ENCODE peak calls at places on chromosomes 11 and 22, in six cellular contexts. One of them, this sample, is unnamed.

GRCh38 chr11:68044145-68044813 is 5.5 kb downstream of the TCIRG1 start:
- DNase-seq in HepG2: no peak
- DNase-seq in A549: no peak
- DNase-seq in HEK293T: no peak
- DNase-seq in GM12878: no peak
- DNase-seq in K562: no peak
- DNase-seq in this sample: no peak

GRCh38 chr11:2263012-2263565 is 7.3 kb downstream of the ASCL2 start:
- DNase-seq in HepG2: no peak
- DNase-seq in A549: no peak
- DNase-seq in HEK293T: no peak
- DNase-seq in GM12878: no peak
- DNase-seq in K562: no peak
- DNase-seq in this sample: no peak

GRCh38 chr22:50473088-50473487 is 1.7 kb downstream of the SBF1 start:
- DNase-seq in HepG2: peak
- DNase-seq in A549: peak
- DNase-seq in HEK293T: peak
- DNase-seq in GM12878: no peak
- DNase-seq in K562: no peak
- DNase-seq in this sample: no peak

GRCh38 chr11:2305862-2306823 is 4.3 kb downstream of the TSPAN32 start:
- DNase-seq in HepG2: no peak
- DNase-seq in A549: no peak
- DNase-seq in HEK293T: no peak
- DNase-seq in GM12878: no peak
- DNase-seq in K562: no peak
- DNase-seq in this sample: peak

GRCh38 chr22:44181033-44181911 is 547 bp downstream of the PARVG start:
- DNase-seq in HepG2: no peak
- DNase-seq in A549: no peak
- DNase-seq in HEK293T: no peak
- DNase-seq in GM12878: no peak
- DNase-seq in K562: no peak
- DNase-seq in this sample: no peak

GRCh38 chr11:45282070-45282469 is 4.1 kb downstream of the SYT13 start:
- DNase-seq in HepG2: no peak
- DNase-seq in A549: no peak
- DNase-seq in HEK293T: no peak
- DNase-seq in GM12878: no peak
- DNase-seq in K562: no peak
- DNase-seq in this sample: no peak

GRCh38 chr11:102422817-102423725 is 29.5 kb downstream of the TMEM123 start:
- DNase-seq in HepG2: no peak
- DNase-seq in A549: no peak
- DNase-seq in HEK293T: no peak
- DNase-seq in GM12878: no peak
- DNase-seq in K562: no peak
- DNase-seq in this sample: no peak

GRCh38 chr11:8233691-8234424 is 29.8 kb downstream of the LMO1 start:
- DNase-seq in HepG2: no peak
- DNase-seq in A549: peak
- DNase-seq in HEK293T: no peak
- DNase-seq in GM12878: no peak
- DNase-seq in K562: no peak
- DNase-seq in this sample: peak

GRCh38 chr11:119730789-119731386 is 1.9 kb upstream of the NECTIN1 start:
- DNase-seq in HepG2: no peak
- DNase-seq in A549: no peak
- DNase-seq in HEK293T: no peak
- DNase-seq in GM12878: no peak
- DNase-seq in K562: no peak
- DNase-seq in this sample: no peak

GRCh38 chr11:76025068-76025467 is 181.2 kb downstream of the WNT11 start:
- DNase-seq in HepG2: no peak
- DNase-seq in A549: no peak
- DNase-seq in HEK293T: no peak
- DNase-seq in GM12878: no peak
- DNase-seq in K562: no peak
- DNase-seq in this sample: peak

GRCh38 chr11:57071829-57072228 is 83.1 kb downstream of the OR5AK2 start:
- DNase-seq in HepG2: no peak
- DNase-seq in A549: no peak
- DNase-seq in HEK293T: no peak
- DNase-seq in GM12878: no peak
- DNase-seq in K562: no peak
- DNase-seq in this sample: peak

GRCh38 chr22:32333769-32334639 is 23.7 kb upstream of the RFPL3 start:
- DNase-seq in HepG2: no peak
- DNase-seq in A549: no peak
- DNase-seq in HEK293T: no peak
- DNase-seq in GM12878: no peak
- DNase-seq in K562: no peak
- DNase-seq in this sample: no peak

GRCh38 chr22:39283312-39284141 is 35.9 kb downstream of the RPL3 start:
- DNase-seq in HepG2: peak
- DNase-seq in A549: no peak
- DNase-seq in HEK293T: no peak
- DNase-seq in GM12878: no peak
- DNase-seq in K562: peak
- DNase-seq in this sample: peak

GRCh38 chr22:38180841-38181452 is 683 bp downstream of the PLA2G6 start:
- DNase-seq in HepG2: no peak
- DNase-seq in A549: no peak
- DNase-seq in HEK293T: no peak
- DNase-seq in GM12878: no peak
- DNase-seq in K562: peak
- DNase-seq in this sample: no peak

GRCh38 chr11:27347361-27347760 is 15.7 kb downstream of the CCDC34 start:
- DNase-seq in HepG2: no peak
- DNase-seq in A549: no peak
- DNase-seq in HEK293T: no peak
- DNase-seq in GM12878: no peak
- DNase-seq in K562: no peak
- DNase-seq in this sample: no peak

GRCh38 chr22:39185601-39186012 is 33.1 kb upstream of the CBX7 start:
- DNase-seq in HepG2: peak
- DNase-seq in A549: no peak
- DNase-seq in HEK293T: no peak
- DNase-seq in GM12878: no peak
- DNase-seq in K562: peak
- DNase-seq in this sample: peak

GRCh38 chr11:2794419-2794795 is 91.2 kb downstream of the CDKN1C start:
- DNase-seq in HepG2: no peak
- DNase-seq in A549: no peak
- DNase-seq in HEK293T: no peak
- DNase-seq in GM12878: no peak
- DNase-seq in K562: no peak
- DNase-seq in this sample: no peak

GRCh38 chr11:70536051-70536877 is 137.9 kb downstream of the CTTN start:
- DNase-seq in HepG2: no peak
- DNase-seq in A549: no peak
- DNase-seq in HEK293T: no peak
- DNase-seq in GM12878: no peak
- DNase-seq in K562: no peak
- DNase-seq in this sample: no peak

GRCh38 chr11:96267490-96268010 is 75.4 kb downstream of the MAML2 start:
- DNase-seq in HepG2: no peak
- DNase-seq in A549: no peak
- DNase-seq in HEK293T: no peak
- DNase-seq in GM12878: peak
- DNase-seq in K562: no peak
- DNase-seq in this sample: peak

GRCh38 chr22:48708558-48709245 is 1119.0 kb downstream of the BRD1 start:
- DNase-seq in HepG2: no peak
- DNase-seq in A549: no peak
- DNase-seq in HEK293T: no peak
- DNase-seq in GM12878: no peak
- DNase-seq in K562: no peak
- DNase-seq in this sample: no peak
- TF ChIP-seq BHLHE40 in HepG2: no peak
- TF ChIP-seq BHLHE40 in A549: no peak
- TF ChIP-seq BHLHE40 in HEK293T: no peak
- TF ChIP-seq BHLHE40 in GM12878: no peak
- TF ChIP-seq BHLHE40 in K562: no peak
- TF ChIP-seq BHLHE40 in this sample: no peak

DNA sequence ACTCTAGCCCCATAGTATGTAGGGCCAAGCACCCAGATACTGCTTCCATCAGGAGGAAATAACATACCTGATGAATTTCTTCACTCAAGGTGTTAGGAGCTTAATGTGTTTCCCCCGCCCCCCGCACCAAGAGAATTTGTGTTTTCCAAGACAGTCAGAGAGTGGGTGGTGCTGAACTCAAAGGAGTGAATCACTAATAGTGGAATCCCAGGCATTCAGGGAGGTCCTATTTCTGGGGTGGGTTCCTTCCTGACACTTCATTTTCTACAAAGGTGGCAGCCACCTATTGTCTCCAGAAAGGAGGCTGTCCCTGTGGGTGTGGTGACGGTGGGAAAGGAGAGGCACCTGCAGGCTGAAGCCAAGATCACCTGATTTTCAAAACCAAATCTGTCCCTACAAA is 50.8 kb upstream of the ELF5 start:
- DNase-seq in HepG2: no peak
- DNase-seq in A549: no peak
- DNase-seq in HEK293T: no peak
- DNase-seq in GM12878: no peak
- DNase-seq in K562: no peak
- DNase-seq in this sample: peak
- TF ChIP-seq BHLHE40 in HepG2: no peak
- TF ChIP-seq BHLHE40 in A549: no peak
- TF ChIP-seq BHLHE40 in HEK293T: no peak
- TF ChIP-seq BHLHE40 in GM12878: no peak
- TF ChIP-seq BHLHE40 in K562: no peak
- TF ChIP-seq BHLHE40 in this sample: no peak

DNA sequence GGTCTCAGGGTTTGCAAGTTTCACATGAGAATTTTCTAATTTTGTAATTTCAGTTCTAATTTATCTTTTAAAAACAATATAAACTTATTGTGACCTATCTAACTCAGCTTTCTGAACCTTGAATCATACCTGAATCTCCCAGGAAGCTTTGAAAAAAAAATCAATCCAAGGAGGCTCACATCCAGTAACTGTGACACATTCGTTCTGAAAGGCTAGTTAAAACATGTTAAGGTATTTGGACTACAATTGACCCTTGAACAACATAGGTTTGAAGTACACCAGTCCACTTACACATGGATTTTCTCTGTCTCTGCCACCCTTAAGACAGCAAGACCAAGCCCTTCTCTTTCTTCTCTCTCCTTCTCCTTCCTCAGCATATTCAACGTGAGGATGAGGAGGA is 40.0 kb downstream of the DDI1 start:
- DNase-seq in HepG2: no peak
- DNase-seq in A549: no peak
- DNase-seq in HEK293T: no peak
- DNase-seq in GM12878: no peak
- DNase-seq in K562: no peak
- DNase-seq in this sample: no peak
- TF ChIP-seq BHLHE40 in HepG2: no peak
- TF ChIP-seq BHLHE40 in A549: no peak
- TF ChIP-seq BHLHE40 in HEK293T: no peak
- TF ChIP-seq BHLHE40 in GM12878: no peak
- TF ChIP-seq BHLHE40 in K562: no peak
- TF ChIP-seq BHLHE40 in this sample: no peak

GRCh38 chr11:122045181-122045586 is 70.8 kb downstream of the BLID start:
- DNase-seq in HepG2: no peak
- DNase-seq in A549: no peak
- DNase-seq in HEK293T: no peak
- DNase-seq in GM12878: no peak
- DNase-seq in K562: no peak
- DNase-seq in this sample: peak
- TF ChIP-seq BHLHE40 in HepG2: no peak
- TF ChIP-seq BHLHE40 in A549: no peak
- TF ChIP-seq BHLHE40 in HEK293T: no peak
- TF ChIP-seq BHLHE40 in GM12878: no peak
- TF ChIP-seq BHLHE40 in K562: no peak
- TF ChIP-seq BHLHE40 in this sample: no peak

GRCh38 chr11:94450061-94450460 is 43.6 kb downstream of the MRE11 start:
- DNase-seq in HepG2: no peak
- DNase-seq in A549: no peak
- DNase-seq in HEK293T: no peak
- DNase-seq in GM12878: no peak
- DNase-seq in K562: no peak
- DNase-seq in this sample: peak
- TF ChIP-seq BHLHE40 in HepG2: no peak
- TF ChIP-seq BHLHE40 in A549: no peak
- TF ChIP-seq BHLHE40 in HEK293T: no peak
- TF ChIP-seq BHLHE40 in GM12878: no peak
- TF ChIP-seq BHLHE40 in K562: no peak
- TF ChIP-seq BHLHE40 in this sample: no peak

DNA sequence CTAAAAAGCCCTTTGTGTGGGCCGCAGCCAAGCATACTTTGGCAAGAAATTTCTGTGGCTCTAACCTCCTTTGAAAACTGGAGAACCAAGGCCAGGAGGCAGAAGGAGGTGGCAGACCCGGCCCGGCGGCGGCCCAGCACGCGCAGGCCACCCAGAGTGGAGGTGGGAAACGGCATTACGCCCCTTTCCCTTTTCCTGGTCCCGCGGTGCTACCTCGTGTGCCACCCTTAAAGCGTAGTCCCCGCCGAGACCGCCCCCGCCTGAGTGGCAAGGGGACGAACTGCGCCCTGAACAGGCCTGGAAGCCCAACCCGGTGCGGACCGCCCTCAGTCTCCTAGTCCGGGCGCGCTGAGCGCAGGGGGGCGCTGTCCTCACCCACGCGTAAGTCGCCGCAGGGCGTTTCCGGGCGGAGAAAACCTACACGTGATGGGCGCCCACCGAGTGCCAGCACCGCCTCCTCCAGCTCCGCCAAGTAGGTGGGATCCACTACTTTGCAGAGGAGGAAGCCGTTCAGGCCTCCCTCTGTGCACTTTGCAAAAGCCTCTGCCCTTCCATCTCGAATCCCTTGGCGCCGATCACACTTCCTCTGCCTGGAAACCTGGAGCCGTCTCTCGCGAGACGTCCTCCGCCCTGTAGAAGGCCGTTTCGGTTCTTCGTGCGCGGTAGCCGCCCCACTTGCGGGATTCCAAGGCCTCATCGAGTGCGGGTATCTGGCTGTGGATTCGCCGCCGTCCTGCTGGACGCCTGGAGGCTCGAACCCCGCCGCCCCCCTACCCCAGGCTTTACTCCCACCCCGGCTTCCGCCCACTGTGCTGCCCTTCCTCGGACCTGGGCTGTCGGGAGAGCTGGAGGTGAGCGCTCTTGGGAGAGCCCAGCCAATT is at the start of gene ACCS:
- DNase-seq in HepG2: peak
- DNase-seq in A549: peak
- DNase-seq in HEK293T: peak
- DNase-seq in GM12878: peak
- DNase-seq in K562: peak
- DNase-seq in this sample: peak
- TF ChIP-seq BHLHE40 in HepG2: no peak
- TF ChIP-seq BHLHE40 in A549: no peak
- TF ChIP-seq BHLHE40 in HEK293T: no peak
- TF ChIP-seq BHLHE40 in GM12878: peak
- TF ChIP-seq BHLHE40 in K562: peak
- TF ChIP-seq BHLHE40 in this sample: peak

DNA sequence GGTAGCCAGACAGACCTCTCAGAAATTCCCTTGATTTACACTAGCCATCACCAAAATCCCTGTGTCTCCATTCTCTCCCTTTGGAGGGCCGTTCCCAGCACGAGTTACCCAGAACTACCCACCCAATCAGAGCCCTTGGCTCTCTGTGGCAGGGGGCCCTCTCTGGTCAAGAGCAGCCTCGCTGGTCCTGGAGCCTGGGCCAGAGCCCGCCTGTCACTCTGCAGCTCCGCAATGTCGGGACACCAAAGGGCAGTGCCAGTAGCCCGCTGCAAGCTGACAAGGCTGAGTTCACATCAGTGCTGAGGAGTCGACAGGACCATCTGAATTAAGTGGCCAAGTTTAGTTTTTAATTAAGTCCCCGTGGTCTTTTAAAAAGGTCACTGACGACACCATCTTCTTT is 241.6 kb downstream of the ST3GAL4 start:
- DNase-seq in HepG2: no peak
- DNase-seq in A549: no peak
- DNase-seq in HEK293T: no peak
- DNase-seq in GM12878: no peak
- DNase-seq in K562: no peak
- DNase-seq in this sample: no peak
- TF ChIP-seq BHLHE40 in HepG2: no peak
- TF ChIP-seq BHLHE40 in A549: no peak
- TF ChIP-seq BHLHE40 in HEK293T: no peak
- TF ChIP-seq BHLHE40 in GM12878: no peak
- TF ChIP-seq BHLHE40 in K562: no peak
- TF ChIP-seq BHLHE40 in this sample: no peak

This sample was measured in IMR-90.